ENCODE peak calls at places on chromosome 10, in four cellular contexts. O, H, L and M are unnamed samples.

GRCh38 chr10:117197189-117197588 is at the start of gene KCNK18:
- DNase-seq in O (no peak), H (no peak), L (no peak), M (no peak)

GRCh38 chr10:34702093-34702952 is 112.8 kb downstream of the PARD3 start:
- DNase-seq in O (no peak), H (peak; percentile 6), L (no peak), M (no peak)

GRCh38 chr10:112653851-112654250 is 206.8 kb downstream of the VTI1A start:
- DNase-seq in O (no peak), H (no peak), L (no peak), M (no peak)

GRCh38 chr10:13990918-13991317 is 339.8 kb downstream of the FRMD4A start:
- DNase-seq in O (peak; percentile 67), H (no peak), L (no peak), M (no peak)

GRCh38 chr10:121754667-121755066 is 156.4 kb upstream of the FGFR2 start:
- DNase-seq in O (no peak), H (no peak), L (no peak), M (no peak)

GRCh38 chr10:104328636-104328915 is 9.7 kb downstream of the ITPRIP start:
- DNase-seq in O (no peak), H (peak; percentile 89), L (no peak), M (no peak)

GRCh38 chr10:121644501-121644900 is 46.3 kb upstream of the FGFR2 start:
- DNase-seq in O (no peak), H (no peak), L (no peak), M (no peak)

GRCh38 chr10:118873080-118873737 is 118.4 kb upstream of the CACUL1 start:
- DNase-seq in O (peak; percentile 7), H (no peak), L (peak; percentile 64), M (no peak)

GRCh38 chr10:126597206-126597605 is 73.3 kb downstream of the C10orf90 start:
- DNase-seq in O (no peak), H (no peak), L (no peak), M (no peak)

GRCh38 chr10:91022390-91022789 is 101.5 kb upstream of the ANKRD1 start:
- DNase-seq in O (no peak), H (no peak), L (no peak), M (no peak)

DNA sequence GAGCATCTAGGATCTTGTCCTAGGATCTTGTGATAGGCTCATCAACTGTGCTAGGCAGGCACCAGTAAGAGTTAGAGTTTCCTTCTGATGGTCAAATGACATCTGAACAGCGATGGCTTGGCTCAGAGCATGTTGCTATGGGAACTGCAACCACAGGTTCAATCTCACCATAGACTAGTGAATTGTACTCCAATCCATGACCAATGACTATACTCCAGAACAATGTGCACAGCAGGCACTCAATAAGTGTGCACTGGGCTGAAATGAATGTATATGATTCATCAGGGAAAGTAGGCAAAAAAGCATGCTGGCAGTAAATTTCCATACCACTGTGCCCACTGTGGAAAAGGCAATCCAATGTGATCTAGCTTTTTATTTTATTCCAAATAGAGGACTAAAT is 163.6 kb upstream of the HPS1 start:
- DNase-seq in O (no peak), H (no peak), L (peak; percentile 43), M (no peak)
- H3K4ac ChIP-seq in O (no peak overlapping the region), H (no peak overlapping the region), L (no peak overlapping the region), M (no peak overlapping the region)

GRCh38 chr10:88081457-88082054 is 218.1 kb downstream of the PTEN start:
- DNase-seq in O (no peak), H (no peak), L (no peak), M (no peak)
- H3K4me2 ChIP-seq in O (no peak overlapping the region), H (no peak overlapping the region), L (no peak overlapping the region), M (no peak overlapping the region)

GRCh38 chr10:86252573-86252972 is 114.0 kb downstream of the GRID1 start:
- DNase-seq in O (no peak), H (no peak), L (no peak), M (peak; percentile 32)

GRCh38 chr10:86254526-86255174 is 111.9 kb downstream of the GRID1 start:
- DNase-seq in O (no peak), H (no peak), L (no peak), M (peak; percentile 17)

GRCh38 chr10:86255405-86256251 is 111.0 kb downstream of the GRID1 start:
- DNase-seq in O (no peak), H (no peak), L (no peak), M (no peak)

GRCh38 chr10:86253171-86254072 is 113.2 kb downstream of the GRID1 start:
- DNase-seq in O (no peak), H (no peak), L (no peak), M (peak; percentile 68)

DNA sequence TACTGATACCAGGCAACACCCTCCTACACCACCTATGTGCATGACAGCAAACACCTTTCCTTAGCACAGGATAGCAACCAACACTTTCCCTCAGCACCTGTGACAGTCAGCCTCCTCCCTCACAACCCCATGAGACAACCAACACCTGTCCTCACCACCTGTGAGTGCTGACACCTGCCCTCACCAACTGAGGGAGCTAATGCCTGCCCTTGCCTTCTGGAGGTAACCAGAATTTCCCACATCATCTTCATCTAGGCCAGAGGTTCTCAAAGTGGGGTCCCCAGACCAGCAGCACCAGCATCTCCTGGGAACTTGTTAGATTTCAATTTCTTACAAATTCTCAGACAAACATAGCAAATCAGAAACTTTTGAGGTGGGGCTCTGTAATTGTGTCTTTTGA is 112.5 kb downstream of the GRID1 start:
- DNase-seq in O (no peak), H (no peak), L (no peak), M (no peak)
- H3K4me3 ChIP-seq in O (no peak overlapping the region), H (no peak overlapping the region), L (no peak overlapping the region), M (no peak overlapping the region)

GRCh38 chr10:73967022-73967429 is 30.9 kb upstream of the VCL start:
- DNase-seq in O (no peak), H (no peak), L (no peak), M (peak; percentile 83)
- H3K4ac ChIP-seq in O (peak overlapping the region; percentile 94), H (no peak overlapping the region), L (peak overlapping the region; percentile 64), M (peak overlapping the region; percentile 90)

GRCh38 chr10:80472234-80473095 is 18.4 kb downstream of the TSPAN14 start:
- DNase-seq in O (peak; percentile 85), H (no peak), L (no peak), M (no peak)
- H3K4me2 ChIP-seq in O (peak overlapping the region; percentile 60), H (no peak overlapping the region), L (no peak overlapping the region), M (no peak overlapping the region)

GRCh38 chr10:124648738-124649137 is 95.4 kb downstream of the FAM53B start:
- DNase-seq in O (peak; percentile 95), H (no peak), L (no peak), M (no peak)

GRCh38 chr10:124646483-124647352 is 97.5 kb downstream of the FAM53B start:
- DNase-seq in O (peak; percentile 88), H (no peak), L (no peak), M (no peak)

GRCh38 chr10:124647421-124648130 is 96.6 kb downstream of the FAM53B start:
- DNase-seq in O (peak; percentile 20), H (no peak), L (no peak), M (peak; percentile 78)

GRCh38 chr10:124649209-124649608 is 95.0 kb downstream of the FAM53B start:
- DNase-seq in O (no peak), H (no peak), L (no peak), M (no peak)

GRCh38 chr10:124648131-124648475 is 96.1 kb downstream of the FAM53B start:
- DNase-seq in O (no peak), H (no peak), L (no peak), M (no peak)
- H3K4me3 ChIP-seq in O (no peak overlapping the region), H (no peak overlapping the region), L (no peak overlapping the region), M (no peak overlapping the region)

DNA sequence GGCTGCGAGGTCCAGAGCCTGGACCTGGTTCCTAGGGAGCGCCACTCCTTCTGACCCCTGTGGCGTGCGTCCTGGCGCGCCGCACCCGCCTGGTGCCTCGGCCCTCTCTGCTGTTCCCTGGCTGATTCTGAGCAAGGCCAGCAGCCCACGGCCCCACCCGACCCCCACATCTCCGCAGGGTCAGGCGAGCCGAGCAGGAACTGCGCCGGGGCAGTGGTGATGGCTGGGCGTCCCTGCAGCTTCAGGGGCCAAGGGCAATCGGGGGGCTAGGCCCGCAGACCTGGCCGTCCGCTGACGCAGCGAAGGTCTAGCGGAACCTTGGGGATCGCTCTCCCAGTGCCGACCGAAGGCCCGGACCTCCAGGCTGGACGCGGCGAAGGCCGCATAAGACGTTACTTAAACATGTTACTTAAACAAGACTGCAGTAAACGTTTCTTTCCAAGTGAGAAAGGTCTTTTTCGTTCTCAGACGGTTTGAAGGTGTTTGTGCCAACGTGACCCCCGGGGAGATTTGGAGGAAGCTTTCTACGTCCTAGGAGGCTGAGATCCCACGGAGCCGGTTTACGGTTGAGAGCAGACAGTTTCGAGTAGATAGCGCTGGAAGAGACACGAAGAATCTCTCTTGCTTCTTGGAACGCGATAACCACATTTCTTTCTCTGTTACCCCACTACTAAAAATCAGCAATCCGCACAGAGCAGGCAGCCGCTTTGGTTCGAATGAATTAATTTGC is 5.1 kb upstream of the NKX2-3 start:
- DNase-seq in O (no peak), H (no peak), L (no peak), M (peak; percentile 61)
- H3K4ac ChIP-seq in O (no peak overlapping the region), H (no peak overlapping the region), L (no peak overlapping the region), M (no peak overlapping the region)

DNA sequence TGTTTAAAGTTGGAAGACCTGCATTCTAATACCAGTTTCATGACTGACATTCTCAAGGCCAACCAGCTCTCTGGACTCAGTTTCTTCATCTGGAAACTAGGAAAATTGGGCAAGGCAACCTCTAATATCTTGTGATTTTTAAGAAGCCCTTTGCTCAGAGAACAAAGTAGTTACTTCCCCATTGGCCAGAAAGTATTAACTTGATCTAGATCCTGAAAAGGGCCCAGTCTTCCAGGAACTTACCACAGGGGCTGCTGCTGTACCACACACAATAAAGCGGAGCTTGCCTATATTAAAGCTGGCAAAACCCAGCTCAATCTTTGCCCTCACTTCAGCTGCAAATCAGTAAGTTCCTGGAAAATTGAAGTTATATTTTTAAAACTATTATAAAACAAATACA is 155.6 kb upstream of the ADO start:
- DNase-seq in O (no peak), H (no peak), L (no peak), M (no peak)
- H3K4me2 ChIP-seq in O (no peak overlapping the region), H (no peak overlapping the region), L (no peak overlapping the region), M (no peak overlapping the region)

DNA sequence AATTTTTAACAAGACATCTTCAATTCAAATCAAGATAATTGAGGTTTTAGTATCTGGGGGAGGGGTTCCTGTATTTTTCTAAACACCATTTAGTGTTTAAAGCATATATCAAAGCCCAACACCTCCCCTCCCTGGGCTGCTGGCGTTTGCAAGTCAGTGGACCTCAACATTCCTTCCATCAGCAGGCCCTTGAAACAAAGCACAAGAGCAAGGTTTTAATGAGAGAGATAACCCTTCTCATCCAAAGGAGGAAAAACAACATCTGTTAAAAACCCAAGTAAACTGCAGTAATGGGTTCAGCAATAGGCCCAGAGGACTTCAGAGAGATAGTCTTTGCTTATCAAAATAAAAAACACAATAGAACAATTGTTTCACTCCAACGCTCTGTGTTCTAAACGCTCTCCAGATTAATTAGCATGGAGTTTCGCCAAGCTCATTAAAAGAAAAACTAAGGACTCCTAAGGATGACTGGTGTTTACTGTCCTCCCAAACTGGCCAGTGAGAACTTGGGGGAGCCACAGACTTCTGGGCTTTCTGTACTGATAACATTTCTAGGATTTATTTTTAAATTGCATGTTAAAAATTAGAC is 2.5 kb downstream of the JCAD start:
- DNase-seq in O (no peak), H (no peak), L (no peak), M (peak; percentile 96)
- H3K4me3 ChIP-seq in O (peak overlapping the region; percentile 99), H (no peak overlapping the region), L (no peak overlapping the region), M (no peak overlapping the region)